ENCODE peak calls at places on chromosomes 1 and 21, in seven cellular contexts. E, C, S, A, K, W and J are unnamed samples.

GRCh38 chr1:161166669-161167548 is 683 bp downstream of the PPOX start:
- DNase-seq in A (peak), K (peak), W (no peak), E (peak), C (no peak), S (no peak), J (no peak)

GRCh38 chr1:186655877-186656276 is 24.3 kb downstream of the PTGS2 start:
- DNase-seq in W (no peak), C (no peak), K (no peak), E (no peak), A (no peak), S (no peak), J (no peak)

GRCh38 chr21:41009398-41010177 is 158.4 kb upstream of the BACE2 start:
- DNase-seq in W (no peak), A (peak), K (no peak), C (no peak), S (no peak), E (no peak), J (no peak)

GRCh38 chr1:12769976-12770505 is 3.5 kb upstream of the PRAMEF12 start:
- DNase-seq in A (no peak), K (no peak), S (no peak), W (no peak), C (no peak), E (no peak), J (no peak)

GRCh38 chr1:104878203-104878911 is 1128.7 kb downstream of the AMY1C start:
- DNase-seq in A (no peak), C (no peak), W (peak), E (no peak), S (no peak), K (peak), J (no peak)

GRCh38 chr1:36484099-36484498 is 1.4 kb upstream of the CSF3R start:
- DNase-seq in C (no peak), K (no peak), E (no peak), W (no peak), S (no peak), A (no peak), J (no peak)

GRCh38 chr1:93437976-93438605 is 9.8 kb upstream of the FNBP1L start:
- DNase-seq in S (no peak), A (peak), K (no peak), E (peak), C (no peak), W (peak), J (no peak)

GRCh38 chr1:203128691-203129500 is 1.4 kb downstream of the ADORA1 start:
- DNase-seq in A (no peak), E (no peak), S (no peak), W (no peak), K (peak), C (no peak), J (peak)

GRCh38 chr1:243390315-243390875 is 134.6 kb downstream of the SDCCAG8 start:
- DNase-seq in W (no peak), A (no peak), C (no peak), S (no peak), K (no peak), E (no peak), J (no peak)

GRCh38 chr1:224851850-224852261 is 77.6 kb upstream of the DNAH14 start:
- DNase-seq in C (no peak), K (peak), W (no peak), E (peak), A (no peak), S (no peak), J (no peak)

GRCh38 chr1:224846119-224846907 is 83.2 kb upstream of the DNAH14 start:
- DNase-seq in E (no peak), W (no peak), A (peak), K (no peak), C (no peak), S (no peak), J (no peak)

GRCh38 chr1:224852901-224853568 is 76.4 kb upstream of the DNAH14 start:
- DNase-seq in E (peak), W (peak), S (no peak), C (peak), A (peak), K (no peak), J (no peak)

GRCh38 chr1:224850446-224850845 is 79.0 kb upstream of the DNAH14 start:
- DNase-seq in E (no peak), K (no peak), S (no peak), A (no peak), W (no peak), C (no peak), J (no peak)

DNA sequence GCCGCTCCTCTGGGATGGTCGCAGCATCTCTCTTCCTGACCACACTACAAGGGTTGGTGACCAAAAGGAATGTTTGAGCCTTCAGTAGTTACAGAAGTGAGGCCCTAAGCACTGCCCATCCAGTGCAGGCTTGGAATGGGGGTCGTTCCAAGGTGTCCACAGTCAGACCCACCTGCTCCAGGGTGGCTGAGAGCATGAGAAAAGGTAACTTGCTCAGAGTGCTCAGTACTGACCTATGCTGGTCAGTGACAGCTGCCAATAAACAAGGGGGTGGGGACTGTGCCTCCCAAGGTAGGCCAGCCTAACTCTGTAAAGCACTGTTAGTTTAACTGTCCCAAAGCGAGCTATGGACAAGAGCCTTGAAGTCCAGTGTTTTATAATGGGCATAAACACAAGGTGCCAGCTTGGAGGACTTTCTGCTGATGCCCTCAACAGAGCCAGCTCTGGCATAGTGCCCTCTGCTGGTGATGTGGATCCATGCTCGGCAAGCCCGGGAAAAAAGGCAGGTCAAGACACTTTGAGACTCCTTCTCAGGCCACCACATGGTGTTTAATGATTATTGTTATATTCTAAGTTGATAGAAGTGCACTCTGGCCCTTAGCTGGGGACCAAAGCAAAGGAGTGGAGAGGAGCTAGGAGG is 78.1 kb upstream of the DNAH14 start:
- DNase-seq in C (peak), E (peak), A (peak), S (peak), W (peak), K (peak), J (peak)
- TF ChIP-seq TAF1 in C (no peak), E (no peak), A (no peak), S (no peak), W (no peak), K (no peak), J (no peak)

GRCh38 chr1:240925273-240925672 is 313.3 kb upstream of the GREM2 start:
- DNase-seq in S (no peak), A (no peak), C (no peak), K (no peak), E (no peak), W (no peak), J (no peak)
- TF ChIP-seq POLR2AphosphoS5 in S (no peak), A (no peak), C (no peak), K (no peak), E (no peak), W (no peak), J (no peak)

DNA sequence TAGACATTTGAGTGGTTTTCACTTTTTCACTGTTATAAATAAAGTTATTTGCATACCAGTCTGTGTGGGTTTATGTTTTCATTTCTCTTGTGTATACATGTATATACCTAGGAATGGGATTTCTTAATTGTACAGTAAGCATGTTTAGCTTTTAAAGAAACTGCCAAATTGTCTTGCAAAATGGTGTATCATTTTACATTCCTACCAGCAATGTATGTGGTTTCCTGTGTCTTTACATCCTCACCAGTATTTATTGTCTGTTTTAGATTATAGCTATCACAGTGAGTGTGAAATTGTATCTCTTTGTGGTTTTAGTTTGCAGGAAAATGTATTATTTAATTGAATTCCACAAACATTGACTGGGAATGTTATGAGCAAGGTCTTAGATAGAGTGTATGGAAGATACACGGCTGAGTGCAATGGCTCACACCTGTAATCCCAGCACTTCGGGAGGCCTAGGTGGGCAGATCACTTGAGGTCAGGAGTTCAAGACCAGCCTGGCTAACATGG is 57.3 kb downstream of the MACF1 start:
- DNase-seq in C (no peak), W (no peak), S (no peak), E (no peak), K (no peak), A (no peak), J (no peak)
- TF ChIP-seq TAF1 in C (no peak), W (no peak), S (no peak), E (no peak), K (no peak), A (no peak), J (no peak)

DNA sequence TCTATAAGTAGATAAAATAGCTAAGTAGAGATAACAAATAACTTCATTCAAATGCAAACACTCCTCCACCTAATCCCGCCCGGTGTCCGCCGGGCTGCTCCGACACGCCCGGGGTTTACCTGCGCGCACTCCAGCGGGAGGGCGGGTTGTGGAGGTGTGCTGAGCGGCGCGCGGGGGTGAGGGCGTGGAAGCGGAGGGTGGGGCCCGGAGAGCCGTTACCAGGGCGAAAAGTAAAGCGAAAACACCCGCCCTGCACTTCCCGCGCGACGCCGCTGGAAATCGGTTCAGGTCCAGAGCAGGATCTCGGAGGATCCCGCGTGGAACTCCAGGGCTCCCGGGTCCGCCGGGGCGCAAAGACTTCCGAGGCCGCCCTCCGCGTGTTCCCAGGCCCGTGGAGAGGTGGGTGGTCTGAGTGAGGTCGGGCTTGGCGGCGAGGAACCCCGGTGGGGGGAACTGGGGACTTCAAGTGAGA is 1.8 kb upstream of the ATF3 start:
- DNase-seq in K (no peak), A (peak), W (no peak), S (peak), E (no peak), C (no peak), J (peak)
- TF ChIP-seq POLR2AphosphoS5 in K (peak), A (no peak), W (no peak), S (no peak), E (no peak), C (no peak), J (no peak)

GRCh38 chr1:175499595-175500367 is 243.6 kb downstream of the TNR start:
- DNase-seq in C (no peak), K (no peak), E (no peak), S (no peak), W (no peak), A (no peak), J (no peak)

GRCh38 chr1:175497501-175497900 is 245.9 kb downstream of the TNR start:
- DNase-seq in K (no peak), C (no peak), E (no peak), A (no peak), S (no peak), W (no peak), J (no peak)

GRCh38 chr1:175493999-175494336 is 249.4 kb downstream of the TNR start:
- DNase-seq in A (no peak), K (no peak), C (no peak), E (no peak), S (no peak), W (no peak), J (no peak)

GRCh38 chr1:175494950-175495349 is 248.4 kb downstream of the TNR start:
- DNase-seq in E (no peak), K (no peak), C (no peak), S (no peak), A (no peak), W (no peak), J (no peak)

GRCh38 chr1:175498002-175498401 is 245.4 kb downstream of the TNR start:
- DNase-seq in K (no peak), A (no peak), C (no peak), E (no peak), S (no peak), W (no peak), J (no peak)
- TF ChIP-seq TAF1 in K (no peak), A (no peak), C (no peak), E (no peak), S (no peak), W (no peak), J (no peak)

DNA sequence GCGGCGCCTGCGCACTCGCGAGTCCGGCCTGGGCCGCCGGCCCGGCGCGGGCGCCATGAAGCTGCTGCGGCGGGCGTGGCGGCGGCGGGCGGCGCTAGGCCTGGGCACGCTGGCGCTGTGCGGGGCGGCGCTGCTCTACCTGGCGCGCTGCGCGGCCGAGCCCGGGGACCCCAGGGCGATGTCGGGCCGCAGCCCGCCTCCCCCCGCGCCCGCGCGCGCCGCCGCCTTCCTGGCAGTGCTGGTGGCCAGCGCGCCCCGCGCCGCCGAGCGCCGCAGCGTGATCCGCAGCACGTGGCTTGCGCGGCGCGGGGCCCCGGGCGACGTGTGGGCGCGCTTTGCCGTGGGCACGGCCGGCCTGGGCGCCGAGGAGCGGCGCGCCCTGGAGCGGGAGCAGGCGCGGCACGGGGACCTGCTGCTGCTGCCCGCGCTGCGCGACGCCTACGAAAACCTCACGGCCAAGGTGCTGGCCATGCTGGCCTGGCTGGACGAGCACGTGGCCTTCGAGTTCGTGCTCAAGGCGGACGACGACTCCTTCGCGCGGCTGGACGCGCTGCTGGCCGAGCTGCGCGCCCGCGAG is at the start of gene B3GALT6:
- DNase-seq in W (no peak), K (no peak), E (no peak), A (no peak), S (no peak), C (no peak), J (no peak)
- TF ChIP-seq POLR2AphosphoS5 in W (no peak), K (no peak), E (no peak), A (no peak), S (peak), C (no peak), J (no peak)

GRCh38 chr1:237891979-237892378 is 1.3 kb upstream of the ZP4 start:
- DNase-seq in S (no peak), C (no peak), K (no peak), E (no peak), W (no peak), A (no peak), J (no peak)

GRCh38 chr1:237890416-237890815 is 306 bp downstream of the ZP4 start:
- DNase-seq in S (no peak), K (no peak), W (no peak), C (no peak), A (no peak), E (no peak), J (no peak)

GRCh38 chr1:237891266-237891665 is 544 bp upstream of the ZP4 start:
- DNase-seq in K (no peak), S (no peak), A (no peak), W (no peak), E (no peak), C (no peak), J (no peak)

GRCh38 chr1:237888143-237888542 is 2.6 kb downstream of the ZP4 start:
- DNase-seq in W (no peak), K (no peak), C (no peak), E (no peak), S (no peak), A (no peak), J (no peak)

DNA sequence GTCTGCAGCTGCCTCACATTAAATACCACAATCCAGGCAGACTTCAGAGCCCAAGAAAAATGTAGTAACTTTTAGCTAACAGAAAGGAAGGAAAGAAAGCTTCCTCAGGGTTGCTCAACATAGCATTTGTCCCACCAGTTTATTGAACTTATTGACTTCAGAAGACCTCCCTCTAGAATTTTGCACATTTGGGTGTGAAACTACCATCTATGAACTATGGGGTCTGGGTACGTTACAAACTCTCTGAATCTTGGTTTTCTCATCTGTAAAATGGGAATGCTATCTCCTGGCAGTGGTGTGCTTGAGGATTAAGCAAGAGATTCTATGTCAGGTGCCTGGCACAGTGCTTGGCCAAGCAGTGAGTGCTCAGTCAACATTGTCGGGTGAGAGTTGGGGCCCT is at the start of gene ZP4:
- DNase-seq in W (no peak), A (no peak), S (no peak), C (no peak), E (no peak), K (no peak), J (no peak)
- TF ChIP-seq TAF1 in W (no peak), A (no peak), S (no peak), C (no peak), E (no peak), K (no peak), J (no peak)

GRCh38 chr1:240811261-240811660 is 199.3 kb upstream of the GREM2 start:
- DNase-seq in S (no peak), K (no peak), W (no peak), A (no peak), C (no peak), E (no peak), J (no peak)

GRCh38 chr1:240820816-240821215 is 208.9 kb upstream of the GREM2 start:
- DNase-seq in C (peak), A (no peak), W (no peak), E (no peak), K (no peak), S (no peak), J (no peak)

GRCh38 chr1:240821925-240822324 is 210.0 kb upstream of the GREM2 start:
- DNase-seq in A (no peak), E (no peak), W (no peak), C (no peak), S (no peak), K (no peak), J (no peak)

DNA sequence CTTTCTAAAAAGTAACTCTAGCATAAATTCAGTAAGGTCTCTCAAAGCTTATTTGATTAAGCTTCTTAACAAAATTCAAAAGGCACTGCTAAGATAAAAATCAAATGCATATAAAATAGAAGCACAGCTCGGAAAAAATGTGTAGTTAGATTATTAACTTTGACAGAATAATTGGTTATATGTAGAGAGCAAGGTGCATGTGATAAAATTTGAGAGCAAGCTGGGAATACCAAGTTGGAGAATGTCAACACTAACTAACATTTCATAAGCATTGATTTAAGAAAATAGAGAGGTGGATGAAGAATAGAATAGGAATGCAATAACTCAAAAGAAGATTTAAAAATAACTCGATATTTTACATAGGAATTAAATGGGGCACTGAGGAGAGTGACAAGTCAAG is 204.5 kb upstream of the GREM2 start:
- DNase-seq in A (no peak), E (no peak), S (no peak), W (no peak), K (no peak), C (no peak), J (no peak)
- TF ChIP-seq POLR2AphosphoS5 in A (no peak), E (no peak), S (no peak), W (no peak), K (no peak), C (no peak), J (no peak)

GRCh38 chr1:237740831-237741230 is 149.9 kb downstream of the ZP4 start:
- DNase-seq in W (no peak), S (no peak), A (no peak), E (no peak), C (no peak), K (no peak), J (no peak)
- TF ChIP-seq TAF1 in W (no peak), S (no peak), A (no peak), E (no peak), C (no peak), K (no peak), J (no peak)

GRCh38 chr1:183472488-183473285 is at the start of gene SMG7:
- DNase-seq in A (no peak), E (peak), S (peak), C (no peak), W (no peak), K (no peak), J (peak)
- TF ChIP-seq POLR2AphosphoS5 in A (peak), E (no peak), S (no peak), C (no peak), W (peak), K (no peak), J (peak)